ENCODE peak calls at places on chromosome 11, in six cellular contexts. One of them, this sample, is unnamed.

GRCh38 chr11:12680246-12680939 is 6.2 kb downstream of the TEAD1 start:
- DNase-seq in IMR-90: peak
- DNase-seq in EL: peak
- DNase-seq in fibroblast of villous mesenchyme: peak
- DNase-seq in effector CD4-positive, alpha-beta T cell: no peak
- DNase-seq in NCI-H187 treated with DMSO at 0.1 percent for 48 hours: peak
- DNase-seq in this sample: peak

GRCh38 chr11:8917157-8917820 is 6.3 kb downstream of the AKIP1 start:
- DNase-seq in IMR-90: peak
- DNase-seq in EL: peak
- DNase-seq in fibroblast of villous mesenchyme: peak
- DNase-seq in effector CD4-positive, alpha-beta T cell: no peak
- DNase-seq in NCI-H187 treated with DMSO at 0.1 percent for 48 hours: no peak
- DNase-seq in this sample: peak

GRCh38 chr11:44006882-44007495 is 40.8 kb upstream of the ACCSL start:
- DNase-seq in IMR-90: no peak
- DNase-seq in EL: no peak
- DNase-seq in fibroblast of villous mesenchyme: peak
- DNase-seq in effector CD4-positive, alpha-beta T cell: no peak
- DNase-seq in NCI-H187 treated with DMSO at 0.1 percent for 48 hours: no peak
- DNase-seq in this sample: no peak

GRCh38 chr11:130308925-130309324 is 5.8 kb downstream of the ZBTB44 start:
- DNase-seq in IMR-90: peak
- DNase-seq in EL: no peak
- DNase-seq in fibroblast of villous mesenchyme: peak
- DNase-seq in effector CD4-positive, alpha-beta T cell: no peak
- DNase-seq in NCI-H187 treated with DMSO at 0.1 percent for 48 hours: no peak
- DNase-seq in this sample: no peak

GRCh38 chr11:2825886-2826678 is 59.5 kb downstream of the CDKN1C start:
- DNase-seq in IMR-90: peak
- DNase-seq in EL: peak
- DNase-seq in fibroblast of villous mesenchyme: peak
- DNase-seq in effector CD4-positive, alpha-beta T cell: no peak
- DNase-seq in NCI-H187 treated with DMSO at 0.1 percent for 48 hours: no peak
- DNase-seq in this sample: peak

GRCh38 chr11:3224730-3225098 is 6.1 kb upstream of the MRGPRG start:
- DNase-seq in IMR-90: no peak
- DNase-seq in EL: no peak
- DNase-seq in fibroblast of villous mesenchyme: no peak
- DNase-seq in effector CD4-positive, alpha-beta T cell: no peak
- DNase-seq in NCI-H187 treated with DMSO at 0.1 percent for 48 hours: no peak
- DNase-seq in this sample: no peak

GRCh38 chr11:59813364-59813763 is 2.8 kb upstream of the MRPL16 start:
- DNase-seq in IMR-90: no peak
- DNase-seq in EL: no peak
- DNase-seq in fibroblast of villous mesenchyme: no peak
- DNase-seq in effector CD4-positive, alpha-beta T cell: no peak
- DNase-seq in NCI-H187 treated with DMSO at 0.1 percent for 48 hours: no peak
- DNase-seq in this sample: no peak

GRCh38 chr11:70493089-70493474 is 94.8 kb downstream of the CTTN start:
- DNase-seq in IMR-90: no peak
- DNase-seq in EL: no peak
- DNase-seq in fibroblast of villous mesenchyme: no peak
- DNase-seq in effector CD4-positive, alpha-beta T cell: no peak
- DNase-seq in NCI-H187 treated with DMSO at 0.1 percent for 48 hours: no peak
- DNase-seq in this sample: no peak

GRCh38 chr11:82988936-82989627 is 82.6 kb downstream of the RAB30 start:
- DNase-seq in IMR-90: peak
- DNase-seq in EL: no peak
- DNase-seq in fibroblast of villous mesenchyme: no peak
- DNase-seq in effector CD4-positive, alpha-beta T cell: no peak
- DNase-seq in NCI-H187 treated with DMSO at 0.1 percent for 48 hours: no peak
- DNase-seq in this sample: no peak

GRCh38 chr11:66317766-66318575 is 1.1 kb upstream of the CD248 start:
- DNase-seq in IMR-90: peak
- DNase-seq in EL: peak
- DNase-seq in fibroblast of villous mesenchyme: peak
- DNase-seq in effector CD4-positive, alpha-beta T cell: peak
- DNase-seq in NCI-H187 treated with DMSO at 0.1 percent for 48 hours: no peak
- DNase-seq in this sample: peak

GRCh38 chr11:10504490-10504889 is 36.5 kb downstream of the RNF141 start:
- DNase-seq in IMR-90: no peak
- DNase-seq in EL: no peak
- DNase-seq in fibroblast of villous mesenchyme: no peak
- DNase-seq in effector CD4-positive, alpha-beta T cell: no peak
- DNase-seq in NCI-H187 treated with DMSO at 0.1 percent for 48 hours: peak
- DNase-seq in this sample: no peak

GRCh38 chr11:130214861-130215530 is 55.4 kb downstream of the ST14 start:
- DNase-seq in IMR-90: no peak
- DNase-seq in EL: no peak
- DNase-seq in fibroblast of villous mesenchyme: no peak
- DNase-seq in effector CD4-positive, alpha-beta T cell: no peak
- DNase-seq in NCI-H187 treated with DMSO at 0.1 percent for 48 hours: no peak
- DNase-seq in this sample: no peak

GRCh38 chr11:47863893-47864430 is 15.8 kb upstream of the NUP160 start:
- DNase-seq in IMR-90: no peak
- DNase-seq in EL: no peak
- DNase-seq in fibroblast of villous mesenchyme: peak
- DNase-seq in effector CD4-positive, alpha-beta T cell: no peak
- DNase-seq in NCI-H187 treated with DMSO at 0.1 percent for 48 hours: no peak
- DNase-seq in this sample: no peak

GRCh38 chr11:12258451-12258850 is 118.9 kb upstream of the PARVA start:
- DNase-seq in IMR-90: peak
- DNase-seq in EL: peak
- DNase-seq in fibroblast of villous mesenchyme: peak
- DNase-seq in effector CD4-positive, alpha-beta T cell: no peak
- DNase-seq in NCI-H187 treated with DMSO at 0.1 percent for 48 hours: no peak
- DNase-seq in this sample: no peak

GRCh38 chr11:28169816-28170215 is 61.6 kb downstream of the METTL15 start:
- DNase-seq in IMR-90: peak
- DNase-seq in EL: peak
- DNase-seq in fibroblast of villous mesenchyme: no peak
- DNase-seq in effector CD4-positive, alpha-beta T cell: no peak
- DNase-seq in NCI-H187 treated with DMSO at 0.1 percent for 48 hours: no peak
- DNase-seq in this sample: no peak

GRCh38 chr11:7143908-7144307 is 55.1 kb downstream of the RBMXL2 start:
- DNase-seq in IMR-90: peak
- DNase-seq in EL: peak
- DNase-seq in fibroblast of villous mesenchyme: peak
- DNase-seq in effector CD4-positive, alpha-beta T cell: no peak
- DNase-seq in NCI-H187 treated with DMSO at 0.1 percent for 48 hours: no peak
- DNase-seq in this sample: no peak

GRCh38 chr11:99370557-99371200 is 349.9 kb downstream of the CNTN5 start:
- DNase-seq in IMR-90: peak
- DNase-seq in EL: peak
- DNase-seq in fibroblast of villous mesenchyme: peak
- DNase-seq in effector CD4-positive, alpha-beta T cell: no peak
- DNase-seq in NCI-H187 treated with DMSO at 0.1 percent for 48 hours: no peak
- DNase-seq in this sample: peak

GRCh38 chr11:66219846-66220565 is 48.4 kb upstream of the RAB1B start:
- DNase-seq in IMR-90: no peak
- DNase-seq in EL: no peak
- DNase-seq in fibroblast of villous mesenchyme: no peak
- DNase-seq in effector CD4-positive, alpha-beta T cell: no peak
- DNase-seq in NCI-H187 treated with DMSO at 0.1 percent for 48 hours: no peak
- DNase-seq in this sample: no peak

GRCh38 chr11:34266090-34266912 is 91.5 kb downstream of the ABTB2 start:
- DNase-seq in IMR-90: peak
- DNase-seq in EL: peak
- DNase-seq in fibroblast of villous mesenchyme: peak
- DNase-seq in effector CD4-positive, alpha-beta T cell: no peak
- DNase-seq in NCI-H187 treated with DMSO at 0.1 percent for 48 hours: no peak
- DNase-seq in this sample: peak

GRCh38 chr11:46826310-46827044 is 19.6 kb downstream of the CKAP5 start:
- DNase-seq in IMR-90: peak
- DNase-seq in EL: peak
- DNase-seq in fibroblast of villous mesenchyme: peak
- DNase-seq in effector CD4-positive, alpha-beta T cell: peak
- DNase-seq in NCI-H187 treated with DMSO at 0.1 percent for 48 hours: no peak
- DNase-seq in this sample: peak

GRCh38 chr11:47387944-47388696 is 9.8 kb upstream of the SPI1 start:
- DNase-seq in IMR-90: no peak
- DNase-seq in EL: no peak
- DNase-seq in fibroblast of villous mesenchyme: no peak
- DNase-seq in effector CD4-positive, alpha-beta T cell: no peak
- DNase-seq in NCI-H187 treated with DMSO at 0.1 percent for 48 hours: no peak
- DNase-seq in this sample: no peak

GRCh38 chr11:36391062-36391461 is 95.0 kb downstream of the PRR5L start:
- DNase-seq in IMR-90: no peak
- DNase-seq in EL: no peak
- DNase-seq in fibroblast of villous mesenchyme: no peak
- DNase-seq in effector CD4-positive, alpha-beta T cell: no peak
- DNase-seq in NCI-H187 treated with DMSO at 0.1 percent for 48 hours: no peak
- DNase-seq in this sample: no peak

GRCh38 chr11:77705195-77705876 is 67.7 kb upstream of the CLNS1A start:
- DNase-seq in IMR-90: peak
- DNase-seq in EL: peak
- DNase-seq in fibroblast of villous mesenchyme: peak
- DNase-seq in effector CD4-positive, alpha-beta T cell: no peak
- DNase-seq in NCI-H187 treated with DMSO at 0.1 percent for 48 hours: no peak
- DNase-seq in this sample: peak

GRCh38 chr11:121298770-121299169 is 6.2 kb downstream of the SC5D start:
- DNase-seq in IMR-90: no peak
- DNase-seq in EL: no peak
- DNase-seq in fibroblast of villous mesenchyme: no peak
- DNase-seq in effector CD4-positive, alpha-beta T cell: no peak
- DNase-seq in NCI-H187 treated with DMSO at 0.1 percent for 48 hours: no peak
- DNase-seq in this sample: no peak

GRCh38 chr11:2118674-2119073 is 20.5 kb downstream of the IGF2 start:
- DNase-seq in IMR-90: no peak
- DNase-seq in EL: no peak
- DNase-seq in fibroblast of villous mesenchyme: no peak
- DNase-seq in effector CD4-positive, alpha-beta T cell: no peak
- DNase-seq in NCI-H187 treated with DMSO at 0.1 percent for 48 hours: no peak
- DNase-seq in this sample: no peak

GRCh38 chr11:113166280-113166679 is 148.1 kb upstream of the TTC12 start:
- DNase-seq in IMR-90: no peak
- DNase-seq in EL: no peak
- DNase-seq in fibroblast of villous mesenchyme: no peak
- DNase-seq in effector CD4-positive, alpha-beta T cell: no peak
- DNase-seq in NCI-H187 treated with DMSO at 0.1 percent for 48 hours: no peak
- DNase-seq in this sample: no peak

GRCh38 chr11:9657531-9657930 is 6.3 kb upstream of the SWAP70 start:
- DNase-seq in IMR-90: no peak
- DNase-seq in EL: no peak
- DNase-seq in fibroblast of villous mesenchyme: no peak
- DNase-seq in effector CD4-positive, alpha-beta T cell: no peak
- DNase-seq in NCI-H187 treated with DMSO at 0.1 percent for 48 hours: no peak
- DNase-seq in this sample: no peak

GRCh38 chr11:22787565-22788162 is 41.9 kb downstream of the SVIP start:
- DNase-seq in IMR-90: peak
- DNase-seq in EL: peak
- DNase-seq in fibroblast of villous mesenchyme: peak
- DNase-seq in effector CD4-positive, alpha-beta T cell: peak
- DNase-seq in NCI-H187 treated with DMSO at 0.1 percent for 48 hours: peak
- DNase-seq in this sample: peak

GRCh38 chr11:107859459-107860239 is 1.1 kb upstream of the SLC35F2 start:
- DNase-seq in IMR-90: no peak
- DNase-seq in EL: peak
- DNase-seq in fibroblast of villous mesenchyme: peak
- DNase-seq in effector CD4-positive, alpha-beta T cell: peak
- DNase-seq in NCI-H187 treated with DMSO at 0.1 percent for 48 hours: no peak
- DNase-seq in this sample: no peak

GRCh38 chr11:4019891-4020290 is 74.7 kb upstream of the RRM1 start:
- DNase-seq in IMR-90: peak
- DNase-seq in EL: peak
- DNase-seq in fibroblast of villous mesenchyme: peak
- DNase-seq in effector CD4-positive, alpha-beta T cell: no peak
- DNase-seq in NCI-H187 treated with DMSO at 0.1 percent for 48 hours: no peak
- DNase-seq in this sample: no peak

GRCh38 chr11:109426442-109426841 is 4.5 kb downstream of the C11orf87 start:
- DNase-seq in IMR-90: no peak
- DNase-seq in EL: peak
- DNase-seq in fibroblast of villous mesenchyme: no peak
- DNase-seq in effector CD4-positive, alpha-beta T cell: no peak
- DNase-seq in NCI-H187 treated with DMSO at 0.1 percent for 48 hours: no peak
- DNase-seq in this sample: no peak

GRCh38 chr11:131584694-131585592 is 214.5 kb downstream of the NTM start:
- DNase-seq in IMR-90: no peak
- DNase-seq in EL: no peak
- DNase-seq in fibroblast of villous mesenchyme: no peak
- DNase-seq in effector CD4-positive, alpha-beta T cell: no peak
- DNase-seq in NCI-H187 treated with DMSO at 0.1 percent for 48 hours: no peak
- DNase-seq in this sample: no peak

GRCh38 chr11:133956650-133957633 is at the start of gene IGSF9B:
- DNase-seq in IMR-90: peak
- DNase-seq in EL: peak
- DNase-seq in fibroblast of villous mesenchyme: peak
- DNase-seq in effector CD4-positive, alpha-beta T cell: peak
- DNase-seq in NCI-H187 treated with DMSO at 0.1 percent for 48 hours: peak
- DNase-seq in this sample: no peak

GRCh38 chr11:829116-829945 is 1.6 kb downstream of the CRACR2B start:
- DNase-seq in IMR-90: no peak
- DNase-seq in EL: no peak
- DNase-seq in fibroblast of villous mesenchyme: no peak
- DNase-seq in effector CD4-positive, alpha-beta T cell: no peak
- DNase-seq in NCI-H187 treated with DMSO at 0.1 percent for 48 hours: no peak
- DNase-seq in this sample: no peak

GRCh38 chr11:58003591-58003990 is 20.1 kb upstream of the OR9Q1 start:
- DNase-seq in IMR-90: no peak
- DNase-seq in EL: no peak
- DNase-seq in fibroblast of villous mesenchyme: no peak
- DNase-seq in effector CD4-positive, alpha-beta T cell: no peak
- DNase-seq in NCI-H187 treated with DMSO at 0.1 percent for 48 hours: no peak
- DNase-seq in this sample: no peak

GRCh38 chr11:126307706-126308105 is 3.8 kb downstream of the DCPS start:
- DNase-seq in IMR-90: peak
- DNase-seq in EL: peak
- DNase-seq in fibroblast of villous mesenchyme: peak
- DNase-seq in effector CD4-positive, alpha-beta T cell: no peak
- DNase-seq in NCI-H187 treated with DMSO at 0.1 percent for 48 hours: no peak
- DNase-seq in this sample: no peak

GRCh38 chr11:34516247-34517040 is 2.9 kb upstream of the ELF5 start:
- DNase-seq in IMR-90: no peak
- DNase-seq in EL: no peak
- DNase-seq in fibroblast of villous mesenchyme: no peak
- DNase-seq in effector CD4-positive, alpha-beta T cell: no peak
- DNase-seq in NCI-H187 treated with DMSO at 0.1 percent for 48 hours: no peak
- DNase-seq in this sample: no peak

This sample was measured in AG04450.